ENCODE peak calls at places on chromosome 15, in four cellular contexts. B, I, K and U are unnamed samples.

GRCh38 chr15:67335534-67336222 is 81.1 kb downstream of the IQCH start:
- DNase-seq in K (no peak), I (no peak), B (peak), U (no peak)

GRCh38 chr15:88681610-88682221 is 42.9 kb downstream of the ISG20 start:
- DNase-seq in I (no peak), B (no peak), K (no peak), U (no peak)

GRCh38 chr15:92393994-92394326 is 279 bp downstream of the ST8SIA2 start:
- DNase-seq in I (no peak), B (no peak), K (peak), U (no peak)

GRCh38 chr15:71409541-71409940 is 294.3 kb downstream of the THSD4 start:
- DNase-seq in B (no peak), I (no peak), K (no peak), U (no peak)

GRCh38 chr15:67809441-67809840 is 15.9 kb upstream of the SKOR1 start:
- DNase-seq in K (no peak), I (no peak), B (no peak), U (no peak)

GRCh38 chr15:95653361-95653805 is 677.1 kb upstream of the NR2F2 start:
- DNase-seq in B (no peak), I (no peak), K (no peak), U (no peak)

GRCh38 chr15:80679805-80680175 is 15.3 kb upstream of the ABHD17C start:
- DNase-seq in I (no peak), B (no peak), K (no peak), U (no peak)

GRCh38 chr15:39323706-39324105 is 257.2 kb upstream of the THBS1 start:
- DNase-seq in B (no peak), I (no peak), K (no peak), U (no peak)

GRCh38 chr15:51310064-51310463 is 28.3 kb downstream of the CYP19A1 start:
- DNase-seq in K (peak), I (no peak), B (no peak), U (no peak)

GRCh38 chr15:92907229-92907628 is 7.1 kb downstream of the CHD2 start:
- DNase-seq in K (no peak), I (no peak), B (no peak), U (no peak)

GRCh38 chr15:32691316-32692032 is 26.3 kb upstream of the GREM1 start:
- DNase-seq in I (no peak), B (no peak), K (no peak), U (no peak)